ENCODE peak calls at places on chromosomes 1 and 21, in ten cellular contexts. A is stimulated activated CD4-positive, alpha-beta T cell treated with anti-CD3 and anti-CD28 coated beads, Interleukin-12 subunit alpha, Interleukin-12 subunit beta, amount 100 ng/mL, for 24 hours; G is GOT3; V is astrocyte; F is GF-D8; E is caudate nucleus; M is lung microvascular endothelial cell; W is WTC11; J is RWPE1; Y is NCI-H1105. B is an unnamed sample.

GRCh38 chr1:15742339-15742801 is at the start of gene TMEM82:
- DNase-seq in A (no peak), G (no peak), V (no peak), F (no peak), E (no peak), M (no peak), W (peak), J (no peak), Y (no peak), B (no peak)

GRCh38 chr1:147586412-147586811 is 45.1 kb downstream of the BCL9 start:
- DNase-seq in A (no peak), G (no peak), V (no peak), F (no peak), E (no peak), M (no peak), W (peak), J (no peak), Y (no peak), B (no peak)

GRCh38 chr1:59718064-59718988 is 96.4 kb upstream of the HOOK1 start:
- DNase-seq in A (no peak), G (no peak), V (no peak), F (no peak), E (no peak), M (peak), W (no peak), J (no peak), Y (no peak), B (no peak)

GRCh38 chr1:92749024-92749634 is 35.8 kb downstream of the EVI5 start:
- DNase-seq in A (peak), G (no peak), V (peak), F (peak), E (no peak), M (peak), W (peak), J (peak), Y (peak), B (peak)

GRCh38 chr1:232211149-232211548 is 418.8 kb downstream of the SIPA1L2 start:
- DNase-seq in A (peak), G (no peak), V (no peak), F (no peak), E (no peak), M (no peak), W (peak), J (no peak), Y (no peak), B (no peak)

GRCh38 chr1:187763976-187764375 is 935.2 kb downstream of the PLA2G4A start:
- DNase-seq in A (no peak), G (no peak), V (peak), F (no peak), E (no peak), M (no peak), W (no peak), J (no peak), Y (no peak), B (no peak)

GRCh38 chr1:180415985-180416633 is 86.3 kb downstream of the ACBD6 start:
- DNase-seq in A (no peak), G (no peak), V (peak), F (peak), E (no peak), M (peak), W (no peak), J (peak), Y (peak), B (peak)

GRCh38 chr21:44407493-44407892 is 47.8 kb upstream of the LRRC3 start:
- DNase-seq in A (peak), G (no peak), V (no peak), F (no peak), E (no peak), M (no peak), W (no peak), J (no peak), Y (no peak), B (no peak)

GRCh38 chr1:154765970-154766369 is 104.1 kb downstream of the KCNN3 start:
- DNase-seq in A (no peak), G (no peak), V (no peak), F (no peak), E (no peak), M (peak), W (peak), J (peak), Y (no peak), B (no peak)

GRCh38 chr1:160251687-160252526 is 10.4 kb downstream of the DCAF8 start:
- DNase-seq in A (peak), G (no peak), V (peak), F (peak), E (no peak), M (peak), W (peak), J (peak), Y (peak), B (peak)

GRCh38 chr21:42760977-42761751 is 107.7 kb downstream of the PDE9A start:
- DNase-seq in A (no peak), G (no peak), V (no peak), F (no peak), E (no peak), M (no peak), W (no peak), J (no peak), Y (peak), B (no peak)

GRCh38 chr1:205447457-205448415 is 8.1 kb downstream of the BLACAT1 start:
- DNase-seq in A (no peak), G (no peak), V (peak), F (no peak), E (no peak), M (no peak), W (peak), J (no peak), Y (no peak), B (no peak)

GRCh38 chr1:94607398-94607797 is 65.8 kb upstream of the F3 start:
- DNase-seq in A (no peak), G (no peak), V (no peak), F (no peak), E (no peak), M (no peak), W (no peak), J (no peak), Y (no peak), B (no peak)

GRCh38 chr21:19547951-19548635 is 1144.5 kb upstream of the TMPRSS15 start:
- DNase-seq in A (no peak), G (no peak), V (no peak), F (no peak), E (no peak), M (no peak), W (no peak), J (no peak), Y (peak), B (no peak)

GRCh38 chr1:170162385-170163226 is 16.8 kb downstream of the NTMT2 start:
- DNase-seq in A (no peak), G (peak), V (peak), F (no peak), E (no peak), M (peak), W (peak), J (no peak), Y (no peak), B (no peak)

GRCh38 chr1:110687244-110687643 is 12.5 kb upstream of the KCNA3 start:
- DNase-seq in A (no peak), G (no peak), V (no peak), F (no peak), E (no peak), M (no peak), W (no peak), J (no peak), Y (no peak), B (no peak)

GRCh38 chr21:44294391-44295162 is 5.3 kb upstream of the PFKL start:
- DNase-seq in A (no peak), G (no peak), V (no peak), F (no peak), E (no peak), M (no peak), W (no peak), J (no peak), Y (no peak), B (peak)

GRCh38 chr1:62237950-62238374 is 43.3 kb downstream of the L1TD1 start:
- DNase-seq in A (no peak), G (no peak), V (no peak), F (no peak), E (no peak), M (no peak), W (no peak), J (no peak), Y (no peak), B (no peak)

GRCh38 chr1:52631759-52632331 is 1.1 kb upstream of the SHISAL2A start:
- DNase-seq in A (no peak), G (no peak), V (no peak), F (peak), E (no peak), M (no peak), W (no peak), J (no peak), Y (no peak), B (peak)

GRCh38 chr1:241857131-241857530 is 9.1 kb downstream of the EXO1 start:
- DNase-seq in A (no peak), G (no peak), V (no peak), F (no peak), E (no peak), M (no peak), W (no peak), J (no peak), Y (no peak), B (no peak)

GRCh38 chr21:45517249-45518065 is 24.8 kb downstream of the SLC19A1 start:
- DNase-seq in A (no peak), G (no peak), V (no peak), F (peak), E (no peak), M (peak), W (no peak), J (no peak), Y (no peak), B (no peak)

GRCh38 chr1:194024659-194025058 is 838.2 kb upstream of the B3GALT2 start:
- DNase-seq in A (no peak), G (no peak), V (peak), F (no peak), E (no peak), M (peak), W (no peak), J (peak), Y (no peak), B (no peak)

GRCh38 chr1:18199462-18199861 is 91.9 kb downstream of the IGSF21 start:
- DNase-seq in A (no peak), G (no peak), V (no peak), F (no peak), E (no peak), M (no peak), W (peak), J (no peak), Y (peak), B (no peak)

GRCh38 chr1:178530520-178530919 is 17.6 kb downstream of the TEX35 start:
- DNase-seq in A (no peak), G (no peak), V (no peak), F (no peak), E (no peak), M (no peak), W (no peak), J (peak), Y (no peak), B (no peak)

GRCh38 chr1:147834810-147835209 is 67.8 kb upstream of the GJA8 start:
- DNase-seq in A (no peak), G (no peak), V (no peak), F (no peak), E (no peak), M (no peak), W (no peak), J (no peak), Y (no peak), B (no peak)

GRCh38 chr1:11098931-11099309 is 749 bp downstream of the EXOSC10 start:
- DNase-seq in A (no peak), G (no peak), V (no peak), F (no peak), E (no peak), M (no peak), W (no peak), J (no peak), Y (no peak), B (no peak)

GRCh38 chr21:37866027-37866426 is 50.2 kb downstream of the KCNJ6 start:
- DNase-seq in A (no peak), G (no peak), V (no peak), F (peak), E (no peak), M (no peak), W (no peak), J (no peak), Y (no peak), B (no peak)

GRCh38 chr1:230976825-230977747 is 1.6 kb downstream of the TTC13 start:
- DNase-seq in A (no peak), G (no peak), V (no peak), F (peak), E (no peak), M (peak), W (no peak), J (no peak), Y (no peak), B (peak)

GRCh38 chr1:211339631-211340041 is 13.0 kb downstream of the TRAF5 start:
- DNase-seq in A (no peak), G (no peak), V (no peak), F (no peak), E (no peak), M (no peak), W (no peak), J (no peak), Y (no peak), B (no peak)

GRCh38 chr1:27525296-27526271 is 35.6 kb upstream of the WASF2 start:
- DNase-seq in A (peak), G (no peak), V (no peak), F (peak), E (no peak), M (no peak), W (peak), J (peak), Y (no peak), B (no peak)

GRCh38 chr1:212186427-212187207 is 98.6 kb upstream of the PPP2R5A start:
- DNase-seq in A (no peak), G (no peak), V (no peak), F (peak), E (no peak), M (peak), W (no peak), J (no peak), Y (no peak), B (peak)

GRCh38 chr1:8061673-8062386 is 35.7 kb upstream of the ERRFI1 start:
- DNase-seq in A (no peak), G (no peak), V (peak), F (no peak), E (no peak), M (peak), W (no peak), J (peak), Y (no peak), B (no peak)

GRCh38 chr21:43001316-43001715 is 27.0 kb downstream of the PKNOX1 start:
- DNase-seq in A (no peak), G (no peak), V (no peak), F (no peak), E (no peak), M (no peak), W (no peak), J (no peak), Y (no peak), B (no peak)

GRCh38 chr1:201496296-201496690 is 10.6 kb downstream of the CSRP1 start:
- DNase-seq in A (no peak), G (no peak), V (no peak), F (no peak), E (no peak), M (no peak), W (no peak), J (no peak), Y (peak), B (no peak)

GRCh38 chr1:175725684-175726083 is 17.7 kb downstream of the TNR start:
- DNase-seq in A (no peak), G (no peak), V (peak), F (no peak), E (no peak), M (peak), W (peak), J (peak), Y (no peak), B (no peak)

GRCh38 chr1:11906870-11907269 is 19.4 kb downstream of the KIAA2013 start:
- DNase-seq in A (no peak), G (no peak), V (no peak), F (no peak), E (no peak), M (no peak), W (no peak), J (no peak), Y (no peak), B (no peak)

GRCh38 chr1:184986250-184986649 is 11.9 kb upstream of the NIBAN1 start:
- DNase-seq in A (no peak), G (no peak), V (peak), F (no peak), E (no peak), M (peak), W (no peak), J (peak), Y (no peak), B (no peak)

GRCh38 chr1:193059282-193060225 is at the start of the genes RO60 and UCHL5:
- DNase-seq in A (peak), G (peak), V (peak), F (peak), E (peak), M (peak), W (peak), J (peak), Y (peak), B (peak)

GRCh38 chr1:202279806-202280205 is 61.9 kb downstream of the UBE2T start:
- DNase-seq in A (no peak), G (no peak), V (peak), F (no peak), E (no peak), M (peak), W (no peak), J (no peak), Y (no peak), B (no peak)

GRCh38 chr1:43177691-43178090 is 5.6 kb downstream of the CFAP57 start:
- DNase-seq in A (no peak), G (no peak), V (no peak), F (no peak), E (no peak), M (no peak), W (no peak), J (no peak), Y (no peak), B (no peak)

B was measured in immature natural killer cell.